ENCODE peak calls at places on chromosomes 13 and 19, in six cellular contexts. D is esophagus squamous epithelium, X is AG04450, L is PC-3, W is tibial artery, F is adrenal gland. R is an unnamed sample.

GRCh38 chr13:80359459-80360297 is 18.8 kb upstream of the SPRY2 start:
- DNase-seq in X (no peak), L (no peak), F (no peak), D (no peak), W (no peak), R (no peak)

GRCh38 chr19:12995596-12996541 is 594 bp downstream of the NFIX start:
- DNase-seq in W (no peak), F (peak), X (no peak), D (no peak), L (no peak), R (no peak)

GRCh38 chr13:47337781-47338507 is 441.1 kb upstream of the HTR2A start:
- DNase-seq in W (no peak), X (peak), F (no peak), L (no peak), D (no peak), R (peak)

GRCh38 chr19:10228925-10229324 is 2.2 kb downstream of the S1PR2 start:
- DNase-seq in W (no peak), L (peak), X (no peak), F (no peak), D (no peak), R (no peak)

GRCh38 chr13:108924154-108924940 is 294.9 kb downstream of the MYO16 start:
- DNase-seq in L (no peak), D (no peak), F (no peak), W (no peak), X (peak), R (peak)

GRCh38 chr13:99446242-99446641 is 55.0 kb upstream of the TM9SF2 start:
- DNase-seq in D (no peak), L (peak), X (no peak), W (no peak), F (no peak), R (no peak)

GRCh38 chr13:20721454-20722357 is 18.2 kb downstream of the IL17D start:
- DNase-seq in F (peak), X (peak), D (no peak), L (peak), W (peak), R (peak)

GRCh38 chr13:106917673-106918652 is 350.0 kb upstream of the ARGLU1 start:
- DNase-seq in X (peak), W (peak), F (peak), D (peak), L (peak), R (no peak)

GRCh38 chr19:55257461-55258411 is 1.1 kb downstream of the PPP6R1 start:
- DNase-seq in L (peak), F (peak), X (no peak), W (no peak), D (no peak), R (no peak)

GRCh38 chr13:34300559-34300958 is 482.6 kb downstream of the RFC3 start:
- DNase-seq in D (no peak), W (no peak), X (no peak), F (no peak), L (no peak), R (no peak)

GRCh38 chr13:44870456-44870929 is 118.8 kb downstream of the NUFIP1 start:
- DNase-seq in F (no peak), W (no peak), L (peak), D (no peak), X (no peak), R (no peak)

GRCh38 chr13:55528434-55528833 is 1612.3 kb upstream of the PRR20A start:
- DNase-seq in D (no peak), X (no peak), W (no peak), L (no peak), F (no peak), R (no peak)

GRCh38 chr13:25874907-25875306 is 176.9 kb downstream of the SHISA2 start:
- DNase-seq in W (no peak), X (no peak), F (no peak), L (no peak), D (no peak), R (no peak)

GRCh38 chr19:17796013-17796837 is 1.3 kb downstream of the B3GNT3 start:
- DNase-seq in L (peak), F (no peak), D (no peak), X (no peak), W (no peak), R (no peak)

GRCh38 chr19:5456130-5456835 is 1.1 kb downstream of the ZNRF4 start:
- DNase-seq in D (no peak), L (no peak), W (no peak), F (no peak), X (no peak), R (no peak)

GRCh38 chr19:35937345-35938281 is 1.4 kb downstream of the LRFN3 start:
- DNase-seq in X (no peak), F (no peak), L (no peak), D (no peak), W (no peak), R (no peak)

GRCh38 chr19:30073152-30074000 is 131.3 kb downstream of the URI1 start:
- DNase-seq in L (no peak), F (no peak), W (peak), X (no peak), D (no peak), R (no peak)

GRCh38 chr19:30577551-30578090 is 205.4 kb downstream of the ZNF536 start:
- DNase-seq in F (no peak), X (no peak), L (no peak), D (no peak), W (no peak), R (no peak)

GRCh38 chr13:53004605-53005004 is 24.0 kb upstream of the OLFM4 start:
- DNase-seq in D (no peak), X (no peak), W (no peak), L (no peak), F (no peak), R (no peak)

GRCh38 chr19:4474504-4475136 is 2.5 kb downstream of the HDGFL2 start:
- DNase-seq in L (peak), X (no peak), F (no peak), D (no peak), W (no peak), R (no peak)

GRCh38 chr13:113765241-113765910 is 6.3 kb downstream of the TMEM255B start:
- DNase-seq in F (no peak), D (no peak), L (no peak), X (no peak), W (peak), R (no peak)

GRCh38 chr13:110348751-110349150 is 41.7 kb downstream of the COL4A2 start:
- DNase-seq in D (no peak), L (no peak), W (no peak), X (no peak), F (no peak), R (no peak)

GRCh38 chr19:13526552-13526951 is 20.3 kb upstream of the CACNA1A start:
- DNase-seq in D (no peak), L (peak), X (no peak), F (no peak), W (no peak), R (no peak)

GRCh38 chr19:33293255-33294057 is 8.9 kb downstream of the CEBPA start:
- DNase-seq in D (no peak), X (peak), W (no peak), L (peak), F (no peak), R (no peak)

GRCh38 chr19:28815257-28815656 is 397.7 kb downstream of the UQCRFS1 start:
- DNase-seq in D (no peak), F (no peak), X (no peak), W (no peak), L (no peak), R (no peak)

GRCh38 chr19:30653646-30654386 is 281.6 kb downstream of the ZNF536 start:
- DNase-seq in L (no peak), D (no peak), W (no peak), F (no peak), X (no peak), R (no peak)

GRCh38 chr19:42330521-42330835 is 5.0 kb downstream of the MEGF8 start:
- DNase-seq in D (no peak), L (no peak), W (no peak), F (no peak), X (no peak), R (no peak)

GRCh38 chr13:45522571-45522970 is 57.8 kb downstream of the COG3 start:
- DNase-seq in W (no peak), X (no peak), D (no peak), F (no peak), L (no peak), R (no peak)

GRCh38 chr19:45128806-45129205 is 32.0 kb downstream of the NKPD1 start:
- DNase-seq in X (no peak), F (no peak), W (no peak), L (no peak), D (no peak), R (no peak)

GRCh38 chr19:45128109-45128508 is 32.7 kb downstream of the NKPD1 start:
- DNase-seq in F (no peak), D (no peak), L (no peak), X (no peak), W (no peak), R (no peak)

GRCh38 chr19:45130236-45130635 is 30.5 kb downstream of the NKPD1 start:
- DNase-seq in L (no peak), W (no peak), D (no peak), X (no peak), F (no peak), R (no peak)

GRCh38 chr19:45133661-45134060 is 27.1 kb downstream of the NKPD1 start:
- DNase-seq in W (no peak), X (no peak), L (no peak), D (no peak), F (no peak), R (no peak)

DNA sequence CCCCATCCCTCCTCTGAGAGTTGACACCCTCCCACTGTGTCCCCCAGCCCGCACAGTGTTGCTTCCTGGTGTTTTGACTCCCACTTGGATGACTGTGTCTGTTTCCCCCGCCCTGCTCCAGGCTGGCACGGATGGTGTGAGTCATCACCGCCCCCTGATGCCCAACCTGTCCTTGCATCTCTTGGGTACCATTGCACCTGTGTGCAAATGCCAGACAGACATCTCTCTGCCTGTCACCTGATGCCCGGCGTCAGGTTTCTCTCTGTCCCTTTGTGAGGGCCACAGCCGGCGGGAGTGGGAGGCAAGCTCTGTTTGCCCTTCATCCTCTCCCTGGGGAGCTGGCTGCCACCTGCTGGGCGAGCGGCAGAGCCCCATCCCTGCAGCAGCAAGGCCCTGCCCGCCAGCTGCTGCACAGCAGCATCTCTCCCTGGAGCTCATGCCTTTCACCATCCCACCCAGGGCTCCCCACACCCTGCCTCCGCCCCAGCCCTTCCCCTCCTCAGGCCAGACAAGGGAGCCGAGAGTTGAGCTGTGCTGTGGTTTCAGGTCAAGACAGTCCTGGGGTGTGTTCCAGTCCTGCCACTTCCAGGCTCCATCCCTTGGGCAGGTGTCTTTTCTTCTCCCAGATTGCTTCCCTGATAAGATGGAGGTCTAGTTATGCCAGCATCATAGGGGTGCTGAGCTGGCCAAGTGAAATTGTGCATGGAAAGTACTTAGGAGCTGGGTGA is 29.7 kb downstream of the NKPD1 start:
- DNase-seq in L (peak), X (no peak), W (no peak), D (no peak), F (no peak), R (no peak)
- H3K4me3 ChIP-seq in L (no peak), X (no peak), W (no peak), D (no peak), F (no peak), R (no peak)

GRCh38 chr13:31174018-31174417 is 12.3 kb upstream of the HSPH1 start:
- DNase-seq in L (peak), F (no peak), D (no peak), X (peak), W (no peak), R (no peak)
- TF ChIP-seq CTCF in L (peak), F (no peak), D (peak), X (peak), W (no peak), R (peak)

GRCh38 chr19:7916137-7916907 is 1.7 kb downstream of the TGFBR3L start:
- DNase-seq in F (peak), L (peak), D (no peak), W (no peak), X (no peak), R (no peak)
- H3K4me3 ChIP-seq in F (peak), L (peak), D (peak), W (peak), X (peak), R (peak)

DNA sequence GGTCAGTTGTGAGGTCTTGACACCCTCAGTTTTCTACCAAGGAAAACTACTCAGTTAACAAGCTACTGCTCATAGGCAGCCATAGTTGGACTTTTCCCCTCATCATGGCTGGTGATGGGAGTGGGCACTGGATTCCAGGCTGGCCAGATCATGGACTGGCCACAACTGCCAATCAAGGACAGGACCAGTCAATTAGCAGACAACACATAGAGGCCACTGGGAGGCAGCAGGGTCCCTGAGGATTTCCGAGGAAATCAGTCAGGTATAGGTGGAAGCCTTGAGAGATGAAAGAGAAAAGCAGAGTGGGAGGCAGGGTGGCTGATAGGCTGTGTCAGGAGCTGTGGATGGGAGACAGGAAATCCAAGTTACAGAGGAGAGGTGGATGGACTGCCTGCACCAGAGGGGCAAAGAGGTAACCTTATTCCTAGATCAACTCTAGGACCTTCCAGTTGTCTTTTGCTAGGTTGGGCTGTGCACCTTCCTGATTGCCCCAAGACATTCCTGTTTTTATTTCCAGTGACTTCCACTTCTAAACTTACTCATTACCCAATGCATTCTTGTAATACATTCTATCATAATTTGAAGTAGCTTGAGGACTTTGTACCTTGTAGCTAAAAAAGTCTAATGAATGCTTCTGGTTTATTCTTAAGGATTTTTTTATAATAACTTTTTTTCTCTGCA is 361.8 kb downstream of the KCNRG start:
- DNase-seq in L (peak), D (no peak), F (no peak), X (no peak), W (no peak), R (no peak)
- TF ChIP-seq CTCF in L (peak), D (peak), F (peak), X (no peak), W (no peak), R (peak)

GRCh38 chr19:920051-920857 is 3.1 kb downstream of the KISS1R start:
- DNase-seq in L (peak), W (no peak), X (no peak), D (no peak), F (peak), R (no peak)
- H3K4me3 ChIP-seq in L (peak), W (no peak), X (no peak), D (peak), F (peak), R (no peak)

R was measured in retinal pigment epithelial cell.